ENCODE peak calls at places on chromosomes 2 and 18, in five cellular contexts. B is activated T-helper 1 cell treated with Interleukin-2 at 50 U/mL for 16 hours, I is HEK293T, A is left lobe of liver, G is occipital lobe. E is an unnamed sample.

GRCh38 chr18:8783335-8783993 is 78.1 kb downstream of the MTCL1 start:
- DNase-seq in G (peak), A (no peak), I (no peak), B (no peak), E (no peak)

GRCh38 chr2:102736174-102736606 is 25.6 kb upstream of the TMEM182 start:
- DNase-seq in I (peak), A (peak), G (no peak), B (no peak), E (peak)

GRCh38 chr18:57801379-57802165 is 1.5 kb downstream of the ATP8B1 start:
- DNase-seq in I (no peak), B (no peak), A (no peak), G (no peak), E (no peak)

GRCh38 chr2:28896906-28897305 is 2.4 kb downstream of the WDR43 start:
- DNase-seq in A (no peak), I (no peak), G (no peak), B (no peak), E (no peak)

GRCh38 chr2:239433777-239434396 is 33.1 kb upstream of the HDAC4 start:
- DNase-seq in I (no peak), G (no peak), B (no peak), A (no peak), E (no peak)

GRCh38 chr2:216829533-216829932 is 30.3 kb downstream of the TNP1 start:
- DNase-seq in G (no peak), A (peak), I (no peak), B (no peak), E (no peak)

GRCh38 chr2:11553661-11554429 is 20.0 kb downstream of the GREB1 start:
- DNase-seq in B (no peak), G (no peak), A (peak), I (no peak), E (no peak)

GRCh38 chr2:83320053-83320452 is 1139.0 kb downstream of the SUCLG1 start:
- DNase-seq in A (no peak), G (no peak), I (no peak), B (no peak), E (no peak)

GRCh38 chr2:27831279-27832050 is 58.7 kb downstream of the RBKS start:
- DNase-seq in B (no peak), I (no peak), A (no peak), G (no peak), E (no peak)